ENCODE peak calls at places on chromosomes 4 and X, in four cellular contexts. Y, K, O and G are unnamed samples.

GRCh38 chr4:173845580-173845979 is 315.6 kb upstream of the HAND2 start:
- DNase-seq in O (no peak), K (no peak), Y (no peak), G (no peak)

GRCh38 chrX:154890990-154891639 is 5.0 kb downstream of the F8A1 start:
- DNase-seq in Y (no peak), K (no peak), O (no peak), G (no peak)

GRCh38 chr4:2250764-2251072 is 8.8 kb upstream of the HAUS3 start:
- DNase-seq in O (no peak), K (no peak), Y (no peak), G (no peak)

GRCh38 chrX:84865113-84865512 is 138.6 kb upstream of the APOOL start:
- DNase-seq in Y (no peak), O (no peak), K (no peak), G (no peak)

GRCh38 chr4:86895692-86896488 is 3.7 kb upstream of the C4orf36 start:
- DNase-seq in K (peak), Y (no peak), O (peak), G (peak)

GRCh38 chr4:149741186-149741831 is 74.3 kb downstream of the IQCM start:
- DNase-seq in Y (no peak), K (no peak), O (no peak), G (no peak)

GRCh38 chrX:456146-456545 is 69.4 kb upstream of the PPP2R3B start:
- DNase-seq in K (no peak), Y (no peak), O (no peak), G (no peak)

GRCh38 chr4:10701702-10702460 is 17.3 kb upstream of the CLNK start:
- DNase-seq in K (no peak), O (no peak), Y (no peak), G (no peak)

GRCh38 chrX:28693101-28693500 is 105.9 kb downstream of the IL1RAPL1 start:
- DNase-seq in O (no peak), Y (no peak), K (no peak), G (no peak)

GRCh38 chr4:57080781-57081650 is 29.2 kb downstream of the IGFBP7 start:
- DNase-seq in K (no peak), O (peak), Y (no peak), G (no peak)

GRCh38 chrX:12441376-12442128 is 303.3 kb downstream of the FRMPD4 start:
- DNase-seq in K (no peak), O (no peak), Y (no peak), G (no peak)

GRCh38 chr4:186587416-186588018 is 32.1 kb upstream of the MTNR1A start:
- DNase-seq in K (peak), Y (no peak), O (peak), G (peak)

GRCh38 chr4:185305979-185306442 is 89.7 kb downstream of the LRP2BP start:
- DNase-seq in O (no peak), K (no peak), Y (no peak), G (peak)

GRCh38 chrX:7076245-7076661 is 71.3 kb upstream of the STS start:
- DNase-seq in O (no peak), K (no peak), Y (no peak), G (no peak)

GRCh38 chr4:13980317-13980716 is 352.8 kb upstream of the BOD1L1 start:
- DNase-seq in Y (no peak), K (no peak), O (no peak), G (no peak)

GRCh38 chr4:113411496-113411938 is 350.0 kb downstream of the CAMK2D start:
- DNase-seq in Y (no peak), K (no peak), O (peak), G (peak)

GRCh38 chr4:41718907-41719306 is 29.6 kb downstream of the PHOX2B start:
- DNase-seq in K (no peak), Y (no peak), O (no peak), G (no peak)

GRCh38 chr4:153234923-153235322 is 30.7 kb downstream of the TRIM2 start:
- DNase-seq in O (no peak), K (no peak), Y (no peak), G (no peak)

GRCh38 chr4:53307210-53307609 is 58.7 kb downstream of the SCFD2 start:
- DNase-seq in Y (no peak), K (no peak), O (no peak), G (no peak)

GRCh38 chrX:80354966-80355465 is 65.2 kb upstream of the TENT5D start:
- DNase-seq in Y (no peak), K (no peak), O (no peak), G (no peak)

GRCh38 chr4:54676062-54676461 is 18.3 kb downstream of the KIT start:
- DNase-seq in K (no peak), O (no peak), Y (no peak), G (no peak)

GRCh38 chr4:83113429-83113786 is 1.1 kb downstream of the PLAC8 start:
- DNase-seq in Y (no peak), O (no peak), K (no peak), G (no peak)

GRCh38 chr4:84631573-84631972 is 48.6 kb downstream of the CDS1 start:
- DNase-seq in K (no peak), Y (no peak), O (no peak), G (no peak)

GRCh38 chr4:145720656-145721055 is 40.7 kb downstream of the C4orf51 start:
- DNase-seq in Y (no peak), O (no peak), K (no peak), G (no peak)

GRCh38 chr4:54986095-54986846 is 139.1 kb downstream of the KDR start:
- DNase-seq in Y (no peak), K (no peak), O (no peak), G (no peak)

GRCh38 chr4:139028191-139028661 is 12.6 kb downstream of the NOCT start:
- DNase-seq in Y (no peak), O (no peak), K (no peak), G (no peak)

GRCh38 chr4:128776794-128777216 is 32.7 kb upstream of the JADE1 start:
- DNase-seq in Y (no peak), K (no peak), O (no peak), G (peak)

GRCh38 chrX:118495958-118496762 is 545 bp downstream of the DOCK11 start:
- DNase-seq in O (no peak), K (peak), Y (no peak), G (no peak)

DNA sequence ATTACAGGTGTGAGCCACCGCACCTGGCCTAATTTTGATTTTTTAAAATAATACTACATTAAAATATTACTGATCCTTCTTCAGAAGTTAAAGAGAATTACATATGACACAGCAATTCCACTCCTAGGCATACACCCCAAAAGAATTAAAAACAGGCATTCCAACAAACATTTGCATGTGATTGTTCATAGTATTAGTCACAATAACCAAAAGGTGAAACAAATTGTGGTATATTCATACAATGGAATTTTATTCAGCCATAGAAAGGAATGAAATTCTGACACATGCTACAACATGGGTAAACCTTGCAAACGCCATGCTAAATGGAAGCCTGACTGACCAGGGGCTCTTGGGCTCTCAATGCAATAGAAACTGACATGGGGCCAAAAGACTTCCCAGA is 62.2 kb upstream of the S100G start:
- DNase-seq in K (no peak), O (no peak), Y (no peak), G (no peak)
- TF ChIP-seq CHD4 in K (no peak), O (no peak), Y (no peak), G (no peak)

GRCh38 chr4:48129307-48130014 is 4.6 kb downstream of the TXK start:
- DNase-seq in Y (no peak), K (peak), O (no peak), G (peak)

GRCh38 chr4:48137766-48138349 is 3.8 kb upstream of the TXK start:
- DNase-seq in K (no peak), O (no peak), Y (no peak), G (no peak)

GRCh38 chr4:48131736-48132135 is 2.3 kb downstream of the TXK start:
- DNase-seq in Y (no peak), O (no peak), K (no peak), G (no peak)

GRCh38 chr4:48130100-48130499 is 4.0 kb downstream of the TXK start:
- DNase-seq in Y (no peak), K (no peak), O (no peak), G (no peak)

DNA sequence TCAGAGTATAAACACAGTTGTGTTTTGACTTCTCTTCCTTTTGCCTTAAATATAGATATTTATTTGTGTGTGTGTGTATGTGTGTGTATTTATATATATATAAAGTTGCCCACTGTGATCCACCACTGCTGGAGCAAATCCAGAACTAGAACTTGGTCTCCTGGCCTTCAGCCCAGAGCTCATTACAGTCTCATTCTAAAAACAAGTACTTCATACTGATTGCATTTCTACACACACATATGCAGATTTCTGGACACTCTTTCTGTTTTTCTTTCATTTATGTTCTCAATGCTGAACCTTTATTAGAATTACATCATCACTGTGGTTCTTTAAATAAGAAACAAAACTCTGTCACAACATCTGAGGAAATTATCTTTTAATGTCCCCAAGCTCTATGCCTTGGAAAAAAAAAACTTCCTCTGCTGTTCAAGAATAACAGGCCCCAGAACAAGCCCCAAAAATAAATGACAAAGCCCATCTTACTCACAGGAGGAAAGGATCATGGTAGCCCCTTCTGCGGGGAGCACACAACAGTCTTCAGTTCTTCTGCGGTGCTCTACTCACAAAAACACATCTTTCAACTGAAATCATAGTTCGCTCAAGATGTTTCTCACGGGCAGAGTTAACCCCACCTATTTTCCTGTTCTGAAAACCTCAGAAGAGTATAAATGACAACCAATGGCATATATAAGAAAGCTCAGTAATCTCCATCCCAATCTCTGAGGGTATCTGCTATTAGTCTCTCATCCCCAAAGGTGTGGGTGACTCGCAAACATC is at the start of gene TXK:
- DNase-seq in K (no peak), O (no peak), Y (no peak), G (no peak)
- H3K4me3 ChIP-seq in K (no peak), O (no peak), Y (no peak), G (no peak)

GRCh38 chr4:121220698-121221097 is 56.6 kb upstream of the TNIP3 start:
- DNase-seq in Y (no peak), O (no peak), K (no peak), G (no peak)

GRCh38 chr4:121217385-121217784 is 53.3 kb upstream of the TNIP3 start:
- DNase-seq in O (no peak), Y (no peak), K (no peak), G (no peak)

GRCh38 chr4:121221608-121222007 is 57.5 kb upstream of the TNIP3 start:
- DNase-seq in K (no peak), O (no peak), Y (no peak), G (no peak)

GRCh38 chr4:121219222-121219621 is 55.1 kb upstream of the TNIP3 start:
- DNase-seq in O (no peak), K (no peak), Y (no peak), G (no peak)

GRCh38 chr4:121221201-121221600 is 57.1 kb upstream of the TNIP3 start:
- DNase-seq in K (no peak), O (no peak), Y (no peak), G (no peak)
- H3K4me2 ChIP-seq in K (no peak), O (no peak), Y (no peak), G (no peak)

GRCh38 chr4:109472343-109472761 is 38.7 kb downstream of the SEC24B start:
- DNase-seq in K (peak), Y (no peak), O (no peak), G (peak)
- TF ChIP-seq CHD4 in K (no peak), Y (no peak), O (no peak), G (no peak)

GRCh38 chrX:153765138-153766079 is 1.4 kb downstream of the PLXNB3 start:
- DNase-seq in K (peak), O (peak), Y (no peak), G (no peak)

GRCh38 chrX:153763298-153763932 is 634 bp upstream of the PLXNB3 start:
- DNase-seq in Y (no peak), K (no peak), O (peak), G (no peak)

GRCh38 chrX:153764786-153765137 is 713 bp downstream of the PLXNB3 start:
- DNase-seq in K (no peak), O (peak), Y (no peak), G (no peak)

GRCh38 chrX:153762636-153763173 is 1.3 kb upstream of the PLXNB3 start:
- DNase-seq in O (no peak), K (no peak), Y (no peak), G (no peak)

GRCh38 chrX:153763989-153764755 is at the start of gene PLXNB3:
- DNase-seq in O (peak), Y (peak), K (peak), G (peak)
- H3K4me3 ChIP-seq in O (peak), Y (no peak), K (peak), G (peak)

GRCh38 chr4:143771269-143771668 is 70.8 kb upstream of the FREM3 start:
- DNase-seq in Y (no peak), O (no peak), K (no peak), G (no peak)
- H3K4me2 ChIP-seq in Y (no peak), O (no peak), K (no peak), G (no peak)

DNA sequence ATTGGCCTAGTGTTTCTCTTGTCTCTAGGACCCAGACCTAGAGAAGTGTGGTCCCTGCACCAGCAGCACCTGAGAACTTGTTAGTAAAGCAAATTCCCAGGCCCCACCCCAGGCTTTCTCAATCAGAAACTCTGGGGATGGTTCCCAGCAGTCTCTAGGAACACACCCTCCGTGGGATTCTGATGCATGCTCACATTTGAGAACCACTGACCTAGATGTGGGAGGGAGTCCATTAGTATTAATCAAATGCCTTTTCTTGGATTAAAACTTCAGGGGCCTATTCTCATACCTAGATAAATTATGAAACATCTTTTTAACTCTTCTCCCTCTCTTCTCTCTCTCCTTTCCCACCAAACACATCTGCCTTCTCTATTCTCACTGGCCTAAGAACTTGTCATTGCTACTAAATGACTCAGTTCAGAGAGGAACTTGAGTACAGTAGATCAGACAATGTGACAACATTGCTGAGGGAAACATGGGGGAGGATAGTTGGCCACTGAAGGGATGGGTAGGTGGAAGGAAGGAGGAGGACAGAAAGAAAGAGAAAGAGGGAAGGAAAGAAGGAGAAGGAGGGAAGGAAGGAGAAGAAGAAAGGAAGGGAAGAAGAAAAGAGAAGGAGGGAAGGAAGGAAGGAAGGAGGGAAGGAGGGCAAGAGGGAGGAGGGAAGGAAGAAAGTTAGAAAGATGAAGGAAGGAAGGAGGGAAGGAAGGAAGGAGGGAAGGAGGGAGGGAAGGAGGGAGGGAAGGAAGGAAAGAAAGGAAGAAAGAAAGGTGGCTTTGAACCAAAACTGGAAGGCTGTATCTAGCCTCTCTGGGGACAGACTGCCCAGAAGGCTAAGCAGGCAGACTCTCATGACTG is 132.7 kb upstream of the MAP3K15 start:
- DNase-seq in Y (no peak), O (no peak), K (no peak), G (no peak)
- TF ChIP-seq CHD4 in Y (no peak), O (no peak), K (no peak), G (no peak)

GRCh38 chrX:46953597-46953996 is 41.4 kb downstream of the JADE3 start:
- DNase-seq in K (no peak), Y (no peak), O (peak), G (no peak)

GRCh38 chrX:46959101-46959500 is 46.9 kb downstream of the JADE3 start:
- DNase-seq in Y (no peak), O (no peak), K (no peak), G (no peak)

GRCh38 chrX:46957299-46957698 is 45.1 kb downstream of the JADE3 start:
- DNase-seq in Y (no peak), K (peak), O (no peak), G (no peak)

GRCh38 chrX:46954716-46955115 is 42.5 kb downstream of the JADE3 start:
- DNase-seq in K (no peak), Y (no peak), O (no peak), G (no peak)

DNA sequence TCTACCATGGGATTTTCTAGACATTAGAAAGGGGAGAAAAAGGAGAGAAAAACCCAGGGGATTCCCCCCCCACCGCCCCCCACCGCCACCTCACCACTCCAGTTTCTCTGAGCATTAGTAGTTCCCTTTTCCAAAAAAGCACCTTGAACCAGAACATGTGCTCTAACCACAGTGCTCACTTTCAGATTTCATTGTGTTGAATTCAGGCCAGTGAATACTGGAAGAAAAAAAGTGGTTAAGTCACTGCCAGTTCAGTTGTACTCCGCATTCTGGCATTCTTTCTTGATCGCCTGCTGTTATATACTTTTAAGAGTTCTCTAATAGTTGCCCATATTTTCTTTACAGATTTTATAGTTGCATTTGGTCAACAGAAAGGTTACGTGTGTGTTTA is 40.9 kb downstream of the JADE3 start:
- DNase-seq in Y (peak), O (no peak), K (no peak), G (no peak)
- H3K4me3 ChIP-seq in Y (no peak), O (no peak), K (no peak), G (no peak)

DNA sequence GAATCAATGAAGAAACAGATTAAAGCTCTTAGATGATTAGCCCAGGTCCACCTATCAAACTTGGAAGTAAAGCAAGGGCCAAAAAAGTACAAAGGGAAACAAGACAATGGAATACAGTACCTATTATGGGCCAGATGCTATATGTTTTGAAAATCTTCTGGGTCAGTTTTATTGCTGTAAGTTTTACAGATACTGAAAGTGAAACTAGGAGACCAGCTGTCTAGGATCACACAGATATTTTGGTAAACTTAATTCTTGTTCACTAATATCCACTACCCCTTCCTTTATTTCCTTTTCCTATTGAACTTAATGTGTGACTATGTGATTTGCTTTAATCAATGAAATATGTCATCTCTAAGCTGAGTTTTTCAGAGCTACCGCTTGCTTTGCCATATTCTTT is 505.4 kb upstream of the PITX2 start:
- DNase-seq in Y (no peak), O (no peak), K (no peak), G (no peak)
- H3K4me2 ChIP-seq in Y (no peak), O (no peak), K (no peak), G (no peak)